ENCODE peak calls at places on chromosomes 16 and 17, in nine cellular contexts. L is AG09319; R is fibroblast of pulmonary artery; Y is endothelial cell; U is activated effector memory CD4-positive, alpha-beta T cell treated with anti-CD3 and anti-CD28 coated beads, Interleukin-2, amount 50 U/mL, for 16 hours; P is left kidney; J is epithelial cell of proximal tubule; V is hepatic stellate cell; B is pancreas. Q is an unnamed sample.

GRCh38 chr16:58198739-58199411 is 969 bp upstream of the CSNK2A2 start:
- DNase-seq in J (no peak), B (no peak), Y (no peak), R (no peak), U (no peak), P (no peak), L (no peak), V (no peak), Q (no peak)

GRCh38 chr17:28648698-28649097 is 3.7 kb upstream of the BLTP2 start:
- DNase-seq in U (no peak), P (no peak), V (no peak), Y (no peak), J (no peak), L (no peak), R (no peak), B (no peak), Q (no peak)

GRCh38 chr16:53991181-53992056 is 287.5 kb downstream of the FTO start:
- DNase-seq in L (no peak), P (peak), R (peak), J (peak), Y (no peak), U (no peak), B (no peak), V (no peak), Q (no peak)

GRCh38 chr16:83125999-83126568 is 499.3 kb downstream of the CDH13 start:
- DNase-seq in U (no peak), Y (no peak), B (no peak), R (no peak), J (no peak), L (no peak), P (no peak), V (no peak), Q (no peak)

GRCh38 chr17:80955673-80956306 is 35.9 kb upstream of the CHMP6 start:
- DNase-seq in P (peak), Y (no peak), L (no peak), U (peak), B (no peak), J (no peak), R (no peak), V (no peak), Q (no peak)

GRCh38 chr16:8716052-8716451 is 41.6 kb downstream of the ABAT start:
- DNase-seq in R (no peak), U (no peak), L (no peak), P (no peak), J (no peak), B (no peak), V (no peak), Y (no peak), Q (no peak)

GRCh38 chr16:57713596-57713995 is 19.0 kb downstream of the DRC7 start:
- DNase-seq in B (no peak), Y (no peak), R (no peak), U (no peak), J (no peak), V (no peak), P (no peak), L (no peak), Q (no peak)

GRCh38 chr16:30527635-30528178 is 1.3 kb upstream of the ZNF768 start:
- DNase-seq in R (no peak), V (no peak), J (no peak), L (no peak), U (no peak), Y (no peak), P (no peak), B (no peak), Q (no peak)

GRCh38 chr17:81553616-81554181 is 1.5 kb upstream of the FAAP100 start:
- DNase-seq in J (peak), R (peak), V (peak), L (no peak), B (no peak), Y (no peak), P (peak), U (no peak), Q (peak)

GRCh38 chr17:12730931-12731521 is 58.3 kb upstream of the ARHGAP44 start:
- DNase-seq in B (peak), L (no peak), R (peak), P (peak), V (peak), U (no peak), J (no peak), Y (no peak), Q (no peak)

GRCh38 chr16:50763211-50763610 is 21.3 kb downstream of the CYLD start:
- DNase-seq in J (no peak), B (no peak), P (no peak), R (peak), Y (no peak), U (no peak), L (no peak), V (no peak), Q (no peak)

GRCh38 chr17:66834919-66835454 is at the start of gene CACNG5:
- DNase-seq in U (no peak), V (no peak), B (no peak), Y (peak), J (no peak), R (no peak), L (no peak), P (peak), Q (no peak)

GRCh38 chr16:67917140-67917851 is 14.4 kb downstream of the CTRL start:
- DNase-seq in J (no peak), B (peak), Y (no peak), P (no peak), L (no peak), U (no peak), V (no peak), R (no peak), Q (no peak)

GRCh38 chr17:14805348-14805747 is 459.8 kb downstream of the PMP22 start:
- DNase-seq in U (no peak), Y (no peak), V (no peak), R (peak), J (no peak), B (no peak), L (no peak), P (peak), Q (peak)

GRCh38 chr16:50253511-50253903 is 12.8 kb upstream of the ADCY7 start:
- DNase-seq in B (no peak), U (no peak), L (no peak), P (no peak), Y (no peak), R (no peak), J (no peak), V (no peak), Q (no peak)

GRCh38 chr17:5019475-5019956 is 15.7 kb downstream of the SLC52A1 start:
- DNase-seq in V (peak), U (peak), B (no peak), Y (no peak), J (no peak), R (no peak), P (peak), L (no peak), Q (peak)

GRCh38 chr17:48465884-48466283 is 35.9 kb upstream of the SKAP1 start:
- DNase-seq in R (no peak), Y (no peak), V (no peak), L (no peak), U (no peak), J (no peak), B (no peak), P (no peak), Q (no peak)

GRCh38 chr17:68591583-68591982 is 9.6 kb downstream of the FAM20A start:
- DNase-seq in J (no peak), R (no peak), Y (no peak), L (no peak), V (no peak), P (no peak), B (no peak), U (no peak), Q (no peak)

GRCh38 chr17:30503558-30503957 is 26.4 kb downstream of the GOSR1 start:
- DNase-seq in U (no peak), Y (no peak), B (no peak), L (no peak), V (no peak), R (no peak), J (no peak), P (no peak), Q (no peak)

GRCh38 chr17:39595294-39595693 is 12.4 kb downstream of the NEUROD2 start:
- DNase-seq in Y (no peak), L (no peak), V (no peak), J (no peak), R (no peak), B (no peak), U (no peak), P (no peak), Q (no peak)

GRCh38 chr16:3472878-3473595 is 22.3 kb downstream of the C16orf90 start:
- DNase-seq in U (no peak), J (peak), V (no peak), B (no peak), L (no peak), P (no peak), Y (no peak), R (no peak), Q (no peak)

GRCh38 chr17:80063815-80064585 is 27.6 kb downstream of the CCDC40 start:
- DNase-seq in V (no peak), P (no peak), R (peak), J (peak), B (peak), Y (no peak), U (no peak), L (peak), Q (peak)

GRCh38 chr16:82629441-82630027 is 2.8 kb downstream of the CDH13 start:
- DNase-seq in Y (no peak), R (peak), B (no peak), P (no peak), V (peak), L (no peak), U (no peak), J (no peak), Q (no peak)

GRCh38 chr16:68646948-68647659 is 2.0 kb downstream of the CDH3 start:
- DNase-seq in U (no peak), B (no peak), J (no peak), Y (no peak), P (peak), R (no peak), V (no peak), L (no peak), Q (no peak)

GRCh38 chr17:32350662-32351418 is 883 bp downstream of the ZNF207 start:
- DNase-seq in V (peak), L (no peak), B (no peak), P (peak), U (peak), Y (peak), J (no peak), R (peak), Q (peak)

GRCh38 chr17:48011405-48012150 is 26.0 kb downstream of the COPZ2 start:
- DNase-seq in J (no peak), R (no peak), P (peak), Y (no peak), U (peak), B (no peak), L (no peak), V (peak), Q (peak)